ENCODE peak calls at places on chromosomes 5 and 9, in six cellular contexts. X is mucosa of descending colon; K is psoas muscle; C is HFF-Myc; F is CD4-positive, alpha-beta memory T cell; Q is CD8-positive, alpha-beta T cell. S is an unnamed sample.

GRCh38 chr5:116814656-116815055 is 240.0 kb upstream of the SEMA6A start:
- DNase-seq in F (no peak), K (no peak), X (no peak), C (no peak), Q (no peak), S (no peak)

GRCh38 chr5:35303152-35303551 is 72.9 kb upstream of the PRLR start:
- DNase-seq in F (no peak), C (no peak), Q (no peak), X (no peak), K (no peak), S (no peak)

GRCh38 chr9:4296217-4296616 is 3.7 kb downstream of the GLIS3 start:
- DNase-seq in X (no peak), F (no peak), C (no peak), Q (no peak), K (no peak), S (no peak)

GRCh38 chr9:108093773-108094675 is 604.5 kb upstream of the KLF4 start:
- DNase-seq in K (no peak), C (no peak), X (peak), F (no peak), Q (no peak), S (no peak)

GRCh38 chr5:172687983-172688734 is 47.1 kb downstream of the NEURL1B start:
- DNase-seq in Q (no peak), X (peak), F (no peak), C (no peak), K (no peak), S (no peak)

GRCh38 chr9:35835216-35835604 is 6.2 kb downstream of the TMEM8B start:
- DNase-seq in F (no peak), K (no peak), Q (no peak), X (peak), C (no peak), S (no peak)

GRCh38 chr5:147643142-147643541 is 133.3 kb upstream of the DPYSL3 start:
- DNase-seq in X (no peak), K (no peak), Q (no peak), C (no peak), F (no peak), S (no peak)

GRCh38 chr5:147169399-147169798 is 65.4 kb upstream of the STK32A start:
- DNase-seq in Q (no peak), F (no peak), C (no peak), X (no peak), K (no peak), S (no peak)

GRCh38 chr9:354453-354852 is 139.8 kb downstream of the DOCK8 start:
- DNase-seq in C (no peak), K (no peak), Q (no peak), F (no peak), X (no peak), S (no peak)

GRCh38 chr5:60929024-60929423 is 15.8 kb downstream of the ERCC8 start:
- DNase-seq in F (no peak), C (no peak), K (no peak), X (no peak), Q (no peak), S (no peak)

GRCh38 chr5:138466900-138467710 is 1.8 kb downstream of the EGR1 start:
- DNase-seq in C (no peak), X (peak), F (no peak), K (no peak), Q (no peak), S (no peak)

GRCh38 chr9:21965401-21965951 is 28.7 kb downstream of the CDKN2A start:
- DNase-seq in X (peak), Q (peak), K (peak), C (no peak), F (peak), S (no peak)

GRCh38 chr5:52896524-52897237 is 92.5 kb upstream of the ITGA2 start:
- DNase-seq in X (no peak), K (no peak), C (no peak), F (no peak), Q (no peak), S (no peak)

GRCh38 chr5:52693279-52693678 is 94.4 kb upstream of the ITGA1 start:
- DNase-seq in Q (peak), X (peak), F (peak), C (no peak), K (peak), S (peak)

GRCh38 chr5:98772415-98773213 is 849 bp upstream of the RGMB start:
- DNase-seq in F (peak), Q (peak), X (peak), C (no peak), K (peak), S (peak)

GRCh38 chr5:159094745-159095144 is 5.0 kb downstream of the EBF1 start:
- DNase-seq in F (peak), C (no peak), K (peak), Q (peak), X (no peak), S (peak)

GRCh38 chr5:72387985-72388384 is 67.8 kb downstream of the PTCD2 start:
- DNase-seq in C (peak), Q (no peak), K (no peak), F (no peak), X (no peak), S (no peak)

GRCh38 chr9:122900791-122901190 is 4.4 kb downstream of the RC3H2 start:
- DNase-seq in C (no peak), X (no peak), K (no peak), F (peak), Q (no peak), S (no peak)

GRCh38 chr5:155260798-155261197 is 247.2 kb downstream of the KIF4B start:
- DNase-seq in K (no peak), F (no peak), Q (no peak), C (no peak), X (no peak), S (no peak)

GRCh38 chr9:113296796-113297558 is 6.2 kb downstream of the RNF183 start:
- DNase-seq in Q (no peak), X (no peak), K (no peak), C (no peak), F (no peak), S (no peak)

GRCh38 chr5:5078009-5078897 is 61.9 kb upstream of the ADAMTS16 start:
- DNase-seq in K (no peak), Q (no peak), C (peak), X (no peak), F (no peak), S (no peak)

GRCh38 chr9:126615251-126615790 is 1.6 kb downstream of the LMX1B start:
- DNase-seq in K (peak), Q (no peak), F (no peak), C (no peak), X (peak), S (peak)

GRCh38 chr5:150461231-150461630 is 11.7 kb upstream of the RPS14 start:
- DNase-seq in C (no peak), F (no peak), K (no peak), X (no peak), Q (no peak), S (no peak)

GRCh38 chr9:111099199-111100005 is 61.1 kb upstream of the LPAR1 start:
- DNase-seq in K (no peak), X (no peak), F (no peak), C (no peak), Q (no peak), S (no peak)

GRCh38 chr9:105678163-105678562 is 15.9 kb downstream of the TAL2 start:
- DNase-seq in K (no peak), C (no peak), F (no peak), Q (no peak), X (no peak), S (no peak)

GRCh38 chr5:145437627-145438026 is 397.5 kb downstream of the PRELID2 start:
- DNase-seq in F (no peak), Q (no peak), C (no peak), X (no peak), K (no peak), S (no peak)

GRCh38 chr5:151739395-151739794 is 19.0 kb downstream of the ATOX1 start:
- DNase-seq in C (no peak), Q (no peak), K (no peak), X (no peak), F (no peak), S (no peak)

GRCh38 chr9:73199886-73200285 is 48.2 kb downstream of the ANXA1 start:
- DNase-seq in K (no peak), Q (no peak), C (no peak), F (no peak), X (no peak), S (no peak)

GRCh38 chr9:18989097-18989496 is 43.9 kb downstream of the SAXO1 start:
- DNase-seq in X (no peak), C (no peak), F (no peak), K (no peak), Q (no peak), S (no peak)

GRCh38 chr9:279674-280073 is 65.0 kb downstream of the DOCK8 start:
- DNase-seq in Q (no peak), X (no peak), K (no peak), F (no peak), C (no peak), S (no peak)

GRCh38 chr9:121744002-121744686 is 92.7 kb downstream of the DAB2IP start:
- DNase-seq in X (peak), K (peak), Q (peak), C (no peak), F (no peak), S (peak)
- H3K4me3 ChIP-seq in X (no peak), K (peak), Q (no peak), C (peak), F (no peak), S (peak)

DNA sequence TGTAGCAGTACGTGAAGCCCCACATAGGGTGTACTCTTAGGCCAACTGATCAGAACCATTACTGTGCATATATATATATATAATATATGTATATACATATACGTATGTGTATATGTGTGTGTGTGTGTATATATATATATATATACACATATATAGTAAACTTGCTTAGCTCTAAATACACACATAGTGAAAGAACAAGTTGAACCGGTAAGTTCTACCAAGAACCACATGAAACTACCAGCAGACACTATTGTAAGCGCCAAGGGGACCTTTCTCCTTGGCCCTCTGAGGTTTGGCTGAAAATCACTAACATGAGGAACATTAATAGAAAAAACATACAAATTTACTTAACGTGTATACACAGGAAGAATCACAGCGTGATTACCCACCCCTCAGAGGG is 1.8 kb upstream of the TARS1 start:
- DNase-seq in Q (no peak), K (no peak), X (no peak), F (no peak), C (no peak), S (no peak)
- H3K4me3 ChIP-seq in Q (no peak), K (no peak), X (no peak), F (peak), C (peak), S (no peak)

GRCh38 chr5:142653321-142653720 is 32.6 kb downstream of the FGF1 start:
- DNase-seq in C (no peak), K (no peak), F (no peak), Q (no peak), X (no peak), S (no peak)

GRCh38 chr5:142657446-142657845 is 28.4 kb downstream of the FGF1 start:
- DNase-seq in X (no peak), F (no peak), Q (no peak), C (no peak), K (no peak), S (no peak)

GRCh38 chr5:142654578-142655042 is 31.3 kb downstream of the FGF1 start:
- DNase-seq in C (no peak), K (no peak), Q (no peak), F (no peak), X (no peak), S (no peak)

GRCh38 chr5:142658278-142658677 is 27.6 kb downstream of the FGF1 start:
- DNase-seq in K (no peak), Q (no peak), C (no peak), F (no peak), X (no peak), S (no peak)

DNA sequence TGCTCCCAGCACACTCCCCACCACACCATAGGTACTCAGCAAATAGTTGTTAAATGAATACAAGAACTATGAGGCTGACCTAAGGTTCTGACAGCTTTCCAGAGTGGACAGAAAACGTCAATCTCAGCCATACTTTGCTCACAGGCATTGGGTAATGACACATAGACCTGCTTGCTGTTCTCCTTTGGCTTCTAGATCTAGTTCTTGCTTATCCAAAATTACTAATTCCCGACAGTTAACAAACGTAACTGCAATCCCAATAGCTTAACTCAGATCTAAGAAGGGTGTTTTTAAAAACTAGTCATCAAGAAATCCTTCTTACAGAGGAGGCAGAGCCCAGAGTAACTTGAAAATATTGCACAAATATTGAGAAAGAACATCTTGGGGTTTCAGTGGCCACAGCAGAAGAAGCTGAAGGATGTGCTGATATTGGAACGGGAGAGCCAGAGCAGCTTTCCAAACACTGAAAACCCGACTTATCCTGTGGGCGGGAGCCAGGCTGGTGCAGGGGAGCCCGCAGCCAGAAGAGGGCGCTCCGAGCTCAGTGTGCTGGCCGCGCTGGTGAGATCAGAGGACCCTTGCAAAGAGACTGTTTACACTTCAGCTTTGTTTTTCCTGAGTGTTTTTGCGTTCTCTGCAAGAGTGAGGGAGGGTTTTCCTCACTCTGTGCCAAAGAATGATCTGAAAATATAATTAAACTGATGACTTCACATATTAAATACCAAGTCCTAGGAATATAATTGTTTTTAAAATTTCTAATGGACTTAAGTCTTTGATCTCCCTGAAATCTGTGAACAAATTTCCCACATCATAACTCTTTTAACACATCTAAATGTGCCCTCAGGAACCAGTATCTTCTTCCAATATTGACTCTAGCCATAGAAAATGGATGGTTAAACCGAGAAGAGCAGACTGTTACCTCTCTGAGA is 30.3 kb downstream of the FGF1 start:
- DNase-seq in C (no peak), F (peak), K (peak), X (peak), Q (peak), S (peak)
- H3K4me3 ChIP-seq in C (no peak), F (no peak), K (no peak), X (no peak), Q (no peak), S (no peak)

GRCh38 chr5:142325677-142326479 is 1.1 kb upstream of the SPRY4 start:
- DNase-seq in X (peak), K (peak), F (no peak), Q (no peak), C (no peak), S (peak)
- H3K4me3 ChIP-seq in X (no peak), K (peak), F (no peak), Q (peak), C (peak), S (peak)

DNA sequence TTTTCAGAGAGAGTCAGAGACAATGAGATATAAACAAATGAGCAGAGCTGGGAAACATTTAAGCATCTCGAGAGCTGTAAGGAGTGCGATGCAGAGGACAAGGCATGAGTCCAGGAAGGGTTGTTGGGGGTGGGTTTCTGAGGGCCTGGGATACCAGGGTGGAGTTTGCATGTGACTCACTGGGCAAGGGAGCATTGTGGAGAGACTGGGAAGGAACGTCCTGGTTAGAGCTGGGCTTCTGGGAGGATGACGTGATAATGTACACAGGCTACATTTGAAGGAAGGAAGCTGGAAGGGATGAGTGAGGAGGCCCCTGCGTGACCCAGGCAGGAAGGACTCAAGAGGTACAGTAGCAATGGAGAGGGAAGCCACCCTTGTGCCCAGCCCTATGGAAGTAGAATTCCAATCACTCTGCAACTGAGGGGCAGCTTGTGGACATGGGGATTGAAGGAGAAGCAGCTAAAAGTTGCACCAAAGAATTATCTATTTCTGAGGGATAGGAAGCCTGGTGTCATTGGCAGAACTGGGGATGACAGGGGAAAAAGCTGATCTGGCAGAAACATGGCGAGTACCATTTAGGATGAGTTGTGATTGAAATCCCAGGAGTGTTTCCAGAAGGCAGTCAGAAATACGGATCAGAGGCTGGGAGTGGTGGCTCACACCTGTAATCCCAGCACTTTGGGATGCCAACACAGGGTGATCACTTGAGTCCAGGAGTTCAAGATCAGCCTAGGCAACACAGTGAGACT is 59.3 kb upstream of the AFAP1L1 start:
- DNase-seq in K (no peak), Q (no peak), C (peak), X (no peak), F (no peak), S (peak)
- H3K4me3 ChIP-seq in K (no peak), Q (no peak), C (no peak), X (no peak), F (no peak), S (no peak)

DNA sequence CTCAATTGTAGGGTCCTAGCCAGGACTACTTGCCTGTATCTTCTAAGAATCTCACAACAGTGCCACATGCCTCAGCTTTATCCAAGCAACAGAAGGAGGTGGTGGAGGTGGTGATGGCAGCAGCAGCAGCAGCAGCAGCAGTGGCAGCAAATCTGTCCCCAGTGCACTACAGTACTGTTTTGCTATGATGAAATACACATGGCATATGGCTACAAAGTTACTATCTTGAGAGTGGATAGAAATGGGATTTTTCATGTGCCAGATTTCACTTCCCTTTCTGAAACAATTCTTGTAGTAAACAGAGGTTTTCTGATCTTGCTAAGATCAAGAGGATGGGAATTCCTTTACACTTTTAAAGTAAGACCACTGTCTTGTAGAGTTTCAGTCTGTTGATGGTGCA is 8.1 kb upstream of the CYSTM1 start:
- DNase-seq in C (no peak), Q (no peak), K (no peak), X (no peak), F (no peak), S (no peak)
- H3K4me3 ChIP-seq in C (no peak), Q (no peak), K (no peak), X (no peak), F (no peak), S (no peak)

DNA sequence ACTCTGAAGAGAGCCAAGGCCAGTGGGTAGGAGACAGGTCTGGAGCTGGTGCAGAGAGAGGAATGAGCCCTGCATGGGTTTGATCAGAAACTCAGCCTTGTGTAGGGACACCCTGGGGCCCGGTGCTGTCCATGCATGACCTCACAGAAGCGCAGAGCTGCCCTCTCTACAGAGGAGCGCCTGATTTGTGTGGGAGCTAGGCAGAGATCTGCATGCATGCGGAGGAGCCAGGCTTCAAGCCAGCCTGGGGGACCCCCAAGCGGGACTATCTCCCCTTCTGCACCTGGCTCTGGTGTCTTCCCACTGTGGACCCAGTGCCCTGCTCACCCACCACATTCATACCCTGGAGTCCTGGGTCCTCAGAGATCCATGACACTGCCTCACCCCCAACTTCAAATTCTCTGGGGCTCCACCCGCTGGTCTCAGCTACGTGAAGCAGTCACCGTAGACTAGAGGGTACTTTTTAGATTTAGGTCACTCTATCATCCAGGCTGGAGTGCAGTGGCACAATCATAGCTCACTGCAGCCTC is 2.6 kb upstream of the LCN2 start:
- DNase-seq in X (peak), F (no peak), Q (no peak), K (no peak), C (no peak), S (peak)
- H3K4me3 ChIP-seq in X (no peak), F (no peak), Q (no peak), K (no peak), C (no peak), S (no peak)

GRCh38 chr5:176658817-176659216 is 11.5 kb downstream of the TSPAN17 start:
- DNase-seq in F (peak), C (no peak), Q (no peak), X (peak), K (no peak), S (no peak)
- H3K4me3 ChIP-seq in F (peak), C (no peak), Q (peak), X (no peak), K (no peak), S (no peak)

S was measured in right cardiac atrium.